ENCODE peak calls at places on chromosomes 13 and 19, in nine cellular contexts. E is transverse colon, J is osteoblast, Z is left lung, M is Panc1, F is cardiac muscle cell, S is neural progenitor cell, Q is left ventricle myocardium inferior, D is fibroblast of lung. X is an unnamed sample.

GRCh38 chr19:50428768-50429463 is 3.8 kb upstream of the MYBPC2 start:
- DNase-seq in S (no peak), Z (no peak), E (no peak), M (no peak), Q (no peak), F (no peak), D (no peak), J (peak), X (no peak)

GRCh38 chr19:7382694-7383093 is 34.0 kb downstream of the ARHGEF18 start:
- DNase-seq in Q (no peak), S (peak), M (no peak), J (no peak), D (no peak), E (no peak), Z (no peak), F (no peak), X (no peak)

GRCh38 chr13:35712907-35713685 is 236.6 kb upstream of the MAB21L1 start:
- DNase-seq in E (no peak), J (no peak), D (peak), M (no peak), Z (no peak), Q (no peak), S (no peak), F (peak), X (no peak)

GRCh38 chr19:1923319-1923718 is 17.7 kb upstream of the CSNK1G2 start:
- DNase-seq in F (no peak), Z (no peak), E (no peak), D (no peak), Q (no peak), J (peak), S (no peak), M (no peak), X (no peak)

GRCh38 chr19:19871932-19872331 is 6.2 kb downstream of the ZNF253 start:
- DNase-seq in J (peak), F (no peak), D (no peak), M (no peak), Q (no peak), S (no peak), Z (no peak), E (no peak), X (no peak)

GRCh38 chr13:35479691-35480090 is 3.2 kb upstream of the MAB21L1 start:
- DNase-seq in D (no peak), Q (no peak), M (no peak), F (no peak), S (no peak), J (no peak), Z (no peak), E (no peak), X (no peak)

GRCh38 chr13:79604752-79605151 is 123.8 kb downstream of the NDFIP2 start:
- DNase-seq in S (no peak), E (no peak), M (no peak), F (no peak), D (no peak), J (no peak), Q (no peak), Z (no peak), X (no peak)

GRCh38 chr19:44635581-44636438 is 7.9 kb upstream of the PVR start:
- DNase-seq in S (no peak), M (no peak), E (no peak), J (peak), Z (no peak), F (no peak), Q (no peak), D (peak), X (no peak)

GRCh38 chr19:35247526-35248309 is 1.1 kb upstream of the LSR start:
- DNase-seq in Q (no peak), E (peak), Z (peak), S (peak), M (peak), F (no peak), D (no peak), J (no peak), X (peak)

GRCh38 chr19:10270180-10270615 is 722 bp upstream of the ICAM1 start:
- DNase-seq in D (no peak), F (peak), M (no peak), Z (peak), S (peak), J (peak), E (peak), Q (peak), X (no peak)

GRCh38 chr13:57716295-57716694 is 84.8 kb downstream of the PCDH17 start:
- DNase-seq in J (no peak), M (no peak), E (no peak), D (no peak), Z (no peak), F (no peak), Q (no peak), S (no peak), X (no peak)

GRCh38 chr19:3698386-3698950 is 1.8 kb downstream of the PIP5K1C start:
- DNase-seq in D (no peak), S (no peak), F (no peak), Z (no peak), M (no peak), Q (no peak), J (peak), E (no peak), X (no peak)

GRCh38 chr13:98507060-98507797 is 69.7 kb downstream of the STK24 start:
- DNase-seq in S (peak), Q (peak), D (peak), E (peak), J (no peak), Z (no peak), M (no peak), F (peak), X (no peak)

GRCh38 chr13:78046349-78046748 is 127.7 kb upstream of the EDNRB start:
- DNase-seq in E (no peak), M (no peak), D (no peak), Z (no peak), F (no peak), S (no peak), J (no peak), Q (no peak), X (no peak)

GRCh38 chr13:31896427-31896826 is 135.1 kb upstream of the FRY start:
- DNase-seq in S (peak), Z (no peak), E (no peak), Q (peak), D (peak), F (peak), M (no peak), J (peak), X (no peak)

GRCh38 chr19:10797078-10797477 is 38.9 kb downstream of the TMED1 start:
- DNase-seq in S (no peak), Z (no peak), E (no peak), Q (no peak), J (no peak), F (no peak), D (no peak), M (no peak), X (no peak)

GRCh38 chr13:21413013-21413412 is 46.1 kb downstream of the ZDHHC20 start:
- DNase-seq in S (no peak), F (no peak), Z (no peak), E (no peak), M (no peak), D (peak), J (peak), Q (no peak), X (no peak)

GRCh38 chr19:54352041-54352440 is 12.7 kb downstream of the LAIR1 start:
- DNase-seq in F (no peak), J (no peak), Z (peak), M (no peak), S (no peak), Q (no peak), D (no peak), E (no peak), X (no peak)

GRCh38 chr13:20528451-20528850 is 2.8 kb upstream of the CRYL1 start:
- DNase-seq in M (no peak), Q (no peak), S (no peak), E (no peak), J (no peak), D (no peak), F (no peak), Z (no peak), X (no peak)

GRCh38 chr13:43908156-43909126 is 28.7 kb downstream of the LACC1 start:
- DNase-seq in M (peak), Q (no peak), J (no peak), E (no peak), F (peak), S (peak), Z (no peak), D (peak), X (no peak)

GRCh38 chr19:54209748-54210494 is 9.3 kb downstream of the RPS9 start:
- DNase-seq in E (peak), F (peak), M (peak), Q (peak), J (peak), Z (peak), S (no peak), D (peak), X (peak)

GRCh38 chr13:29521336-29521735 is 74.2 kb downstream of the SLC7A1 start:
- DNase-seq in E (no peak), D (no peak), Q (no peak), M (no peak), J (no peak), F (no peak), S (no peak), Z (no peak), X (no peak)
- H3K27ac ChIP-seq in E (no peak), D (peak), Q (no peak), M (no peak), J (peak), F (no peak), S (no peak), Z (no peak), X (no peak)

GRCh38 chr19:41886761-41887710 is 4.1 kb downstream of the ARHGEF1 start:
- DNase-seq in M (no peak), E (peak), J (peak), D (no peak), S (no peak), Q (no peak), F (no peak), Z (no peak), X (no peak)

GRCh38 chr19:41883821-41884733 is 1.1 kb downstream of the ARHGEF1 start:
- DNase-seq in S (peak), Q (peak), D (peak), J (peak), M (peak), F (peak), Z (peak), E (peak), X (peak)

GRCh38 chr19:41889896-41890295 is 6.9 kb downstream of the ARHGEF1 start:
- DNase-seq in Z (no peak), D (no peak), E (no peak), F (no peak), Q (no peak), M (no peak), S (no peak), J (no peak), X (no peak)

GRCh38 chr19:41888926-41889325 is 5.9 kb downstream of the ARHGEF1 start:
- DNase-seq in Z (peak), D (no peak), S (no peak), J (no peak), F (no peak), M (no peak), Q (no peak), E (no peak), X (no peak)

GRCh38 chr19:41887711-41888382 is 4.9 kb downstream of the ARHGEF1 start:
- DNase-seq in J (peak), S (no peak), E (peak), Q (no peak), Z (peak), D (peak), M (no peak), F (peak), X (peak)
- TF ChIP-seq CTCF in J (no peak), S (no peak), E (peak), Q (no peak), Z (peak), D (no peak), M (no peak), F (no peak), X (peak)

DNA sequence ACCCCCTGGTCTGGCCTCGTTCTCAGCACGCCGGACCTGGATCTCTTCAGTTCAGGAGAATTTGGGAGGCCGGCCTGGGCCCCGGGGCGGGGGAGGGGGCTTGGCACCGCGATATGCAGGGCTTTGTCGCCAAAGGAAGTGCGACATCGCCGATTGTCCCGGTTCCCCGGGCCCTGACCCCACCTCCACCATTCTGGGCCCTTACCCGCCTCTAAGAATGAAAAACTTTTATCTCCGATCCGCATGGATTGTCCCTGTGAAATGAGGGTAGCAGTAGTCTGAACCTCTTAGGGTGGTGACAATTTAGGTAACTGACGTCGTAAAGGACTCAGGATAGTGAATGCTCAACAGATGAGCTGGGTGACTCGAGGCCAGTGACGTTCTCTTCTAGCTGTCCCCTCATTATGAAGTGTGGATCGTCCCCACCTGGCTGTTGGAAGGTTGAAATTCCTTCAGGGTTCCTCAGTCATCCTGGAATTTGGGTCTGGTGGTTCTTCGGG is 649 bp downstream of the DDA1 start:
- DNase-seq in Z (no peak), Q (no peak), S (no peak), J (peak), E (no peak), M (no peak), F (no peak), D (no peak), X (no peak)
- H3K27ac ChIP-seq in Z (peak), Q (peak), S (no peak), J (peak), E (peak), M (peak), F (peak), D (peak), X (peak)

DNA sequence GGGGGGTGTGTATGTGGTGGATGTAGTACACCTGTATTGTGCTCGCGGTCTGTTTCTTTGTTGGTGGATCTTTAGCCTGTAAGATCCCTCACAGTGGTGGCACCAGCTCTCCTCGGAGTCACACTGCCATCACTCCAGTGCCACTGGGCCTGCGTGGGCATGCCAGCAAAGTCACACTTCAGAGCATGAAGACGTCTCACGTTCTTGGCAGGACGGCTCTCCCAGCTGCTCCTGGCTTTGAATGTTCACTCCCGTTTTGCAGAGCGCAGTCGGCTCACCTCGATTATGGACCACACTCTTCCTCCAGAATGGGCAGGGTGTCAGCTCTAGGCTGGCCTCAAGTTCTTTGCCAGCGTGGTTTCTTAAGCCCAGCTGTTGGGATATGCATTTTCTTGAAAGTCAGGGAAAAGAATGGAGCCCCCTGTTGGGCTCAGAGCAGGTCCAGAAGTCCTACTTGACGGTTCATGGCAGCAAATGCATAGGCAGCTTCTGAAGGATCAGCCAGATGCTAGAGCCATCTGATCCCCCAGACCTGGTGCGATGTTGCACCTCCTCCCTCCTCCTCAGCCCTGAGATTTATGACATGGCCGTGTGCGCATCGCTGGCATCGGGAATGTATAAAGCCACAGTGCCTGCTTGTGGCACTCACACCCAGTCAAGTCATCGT is 40.4 kb upstream of the NPAS1 start:
- DNase-seq in Q (no peak), F (no peak), D (no peak), E (no peak), Z (no peak), M (no peak), S (no peak), J (no peak), X (no peak)
- TF ChIP-seq CTCF in Q (no peak), F (no peak), D (no peak), E (no peak), Z (no peak), M (no peak), S (no peak), J (no peak), X (no peak)

GRCh38 chr13:109778102-109778542 is 8.3 kb downstream of the IRS2 start:
- DNase-seq in D (peak), Z (no peak), J (no peak), M (peak), Q (no peak), S (peak), E (peak), F (no peak), X (no peak)
- H3K27ac ChIP-seq in D (no peak), Z (peak), J (no peak), M (peak), Q (no peak), S (no peak), E (peak), F (no peak), X (peak)

GRCh38 chr13:114015608-114016295 is 41.9 kb upstream of the C13orf46 start:
- DNase-seq in M (no peak), F (peak), J (no peak), S (no peak), Q (no peak), D (no peak), Z (peak), E (peak), X (no peak)

GRCh38 chr13:114016321-114017027 is 42.6 kb upstream of the C13orf46 start:
- DNase-seq in M (no peak), E (no peak), F (no peak), S (no peak), Q (no peak), J (no peak), D (no peak), Z (peak), X (no peak)

GRCh38 chr13:114017966-114018365 is 44.1 kb upstream of the C13orf46 start:
- DNase-seq in M (no peak), D (no peak), Q (no peak), Z (peak), S (no peak), J (no peak), E (no peak), F (no peak), X (no peak)

GRCh38 chr13:114018461-114019055 is 44.7 kb upstream of the C13orf46 start:
- DNase-seq in D (no peak), J (no peak), F (no peak), Z (peak), M (no peak), E (no peak), Q (no peak), S (no peak), X (no peak)

GRCh38 chr13:114017028-114017630 is 43.3 kb upstream of the C13orf46 start:
- DNase-seq in M (no peak), F (peak), E (no peak), J (peak), Z (peak), Q (no peak), S (peak), D (peak), X (no peak)
- TF ChIP-seq CTCF in M (no peak), F (peak), E (no peak), J (peak), Z (no peak), Q (no peak), S (peak), D (peak), X (no peak)

GRCh38 chr19:38837304-38837626 is 5.7 kb upstream of the ECH1 start:
- DNase-seq in Q (no peak), D (no peak), F (no peak), M (no peak), Z (no peak), J (no peak), S (no peak), E (no peak), X (no peak)
- H3K27ac ChIP-seq in Q (no peak), D (peak), F (peak), M (peak), Z (peak), J (peak), S (peak), E (peak), X (peak)

GRCh38 chr19:56301152-56301551 is 13.5 kb downstream of the ZSCAN5A start:
- DNase-seq in D (no peak), Q (no peak), Z (no peak), J (no peak), M (no peak), E (no peak), S (no peak), F (peak), X (no peak)
- TF ChIP-seq CTCF in D (no peak), Q (peak), Z (no peak), J (no peak), M (no peak), E (no peak), S (peak), F (peak), X (no peak)

DNA sequence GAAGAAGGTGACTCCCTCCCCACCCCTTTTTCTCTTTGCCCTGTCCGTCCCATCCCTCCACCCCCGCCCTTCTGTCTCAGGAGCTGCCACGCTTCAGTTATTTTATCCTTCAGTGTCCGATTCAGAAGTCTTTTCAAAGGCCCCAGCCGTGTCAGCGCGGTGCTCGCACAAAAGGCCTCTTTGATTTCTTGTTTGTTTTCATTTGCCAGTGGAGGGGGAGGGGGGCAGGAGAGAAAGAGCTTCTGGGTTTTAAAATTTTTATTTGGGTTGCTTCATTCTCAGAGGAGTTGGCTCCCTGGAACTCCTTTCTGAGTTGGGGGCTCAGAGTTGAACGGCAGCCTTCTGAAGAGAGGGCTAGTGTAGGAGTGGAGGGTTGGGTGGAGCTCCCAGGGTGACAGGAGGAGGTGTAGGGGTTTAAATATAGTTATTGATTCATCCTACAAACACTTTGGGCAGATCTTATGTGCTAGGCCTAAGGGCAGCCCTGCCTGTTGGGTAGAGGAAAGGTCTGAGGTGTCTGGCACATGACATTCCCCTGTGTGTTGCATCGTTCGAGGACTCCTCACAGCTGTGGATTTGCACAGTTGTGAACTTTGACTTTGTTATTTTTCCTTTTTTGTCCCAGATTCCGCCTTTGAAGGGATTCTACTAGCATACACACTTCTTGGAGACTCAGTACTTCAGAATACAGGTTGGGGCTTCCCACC is 36.8 kb downstream of the NFIX start:
- DNase-seq in F (no peak), M (no peak), E (no peak), D (peak), S (peak), Z (peak), J (no peak), Q (no peak), X (no peak)
- H3K27ac ChIP-seq in F (no peak), M (peak), E (peak), D (peak), S (no peak), Z (peak), J (peak), Q (peak), X (peak)

GRCh38 chr13:66353664-66354063 is 876.5 kb downstream of the PCDH9 start:
- DNase-seq in Q (no peak), J (no peak), F (peak), D (peak), M (peak), S (no peak), E (no peak), Z (no peak), X (no peak)
- TF ChIP-seq CTCF in Q (no peak), J (no peak), F (peak), D (no peak), M (no peak), S (peak), E (no peak), Z (no peak), X (no peak)

X was measured in RWPE2.